ENCODE peak calls at places on chromosomes 2 and 18, in nine cellular contexts. P is GM13976, D is posterior vena cava, S is HTR-8/SVneo, Q is WTC11, U is adipocyte, E is NCI-H69, I is NCI-H82, J is HEK293T. M is an unnamed sample.

GRCh38 chr2:239179851-239180371 is 220.9 kb downstream of the HDAC4 start:
- DNase-seq in P (no peak), D (peak), S (no peak), Q (peak), U (no peak), E (no peak), I (no peak), J (no peak), M (no peak)

GRCh38 chr2:53520630-53520940 is 247.0 kb upstream of the CHAC2 start:
- DNase-seq in P (no peak), D (no peak), S (no peak), Q (no peak), U (no peak), E (peak), I (no peak), J (peak), M (no peak)

GRCh38 chr2:19176977-19177376 is 181.4 kb downstream of the OSR1 start:
- DNase-seq in P (no peak), D (no peak), S (peak), Q (no peak), U (peak), E (no peak), I (no peak), J (no peak), M (no peak)

GRCh38 chr2:235007664-235008457 is 56.0 kb downstream of the SH3BP4 start:
- DNase-seq in P (no peak), D (no peak), S (no peak), Q (no peak), U (no peak), E (no peak), I (no peak), J (no peak), M (no peak)

GRCh38 chr2:98936133-98936916 is at the start of gene CRACDL:
- DNase-seq in P (peak), D (no peak), S (no peak), Q (peak), U (peak), E (peak), I (peak), J (peak), M (no peak)

GRCh38 chr2:109480486-109481195 is 133.1 kb downstream of the SEPTIN10 start:
- DNase-seq in P (no peak), D (peak), S (no peak), Q (no peak), U (no peak), E (no peak), I (no peak), J (no peak), M (no peak)

GRCh38 chr2:67259581-67260347 is 137.4 kb upstream of the ETAA1 start:
- DNase-seq in P (no peak), D (no peak), S (peak), Q (no peak), U (peak), E (peak), I (peak), J (no peak), M (no peak)

GRCh38 chr2:112159454-112159921 is 21.3 kb downstream of the FBLN7 start:
- DNase-seq in P (peak), D (peak), S (no peak), Q (no peak), U (no peak), E (no peak), I (no peak), J (no peak), M (no peak)

GRCh38 chr2:167196461-167197252 is 308.4 kb downstream of the XIRP2 start:
- DNase-seq in P (no peak), D (no peak), S (no peak), Q (no peak), U (peak), E (peak), I (peak), J (peak), M (no peak)

GRCh38 chr2:165013944-165014619 is 58.8 kb upstream of the SLC38A11 start:
- DNase-seq in P (no peak), D (no peak), S (no peak), Q (no peak), U (no peak), E (no peak), I (no peak), J (no peak), M (no peak)

GRCh38 chr2:86223682-86224560 is 24.7 kb downstream of the MRPL35 start:
- DNase-seq in P (no peak), D (no peak), S (no peak), Q (no peak), U (peak), E (no peak), I (peak), J (no peak), M (no peak)

GRCh38 chr2:19504400-19505198 is 146.2 kb upstream of the OSR1 start:
- DNase-seq in P (no peak), D (no peak), S (peak), Q (no peak), U (no peak), E (peak), I (no peak), J (no peak), M (no peak)

GRCh38 chr2:160701822-160702221 is 208.2 kb upstream of the RBMS1 start:
- DNase-seq in P (no peak), D (no peak), S (no peak), Q (no peak), U (no peak), E (no peak), I (no peak), J (no peak), M (no peak)

GRCh38 chr18:62844850-62845643 is 129.7 kb downstream of the PHLPP1 start:
- DNase-seq in P (no peak), D (no peak), S (no peak), Q (no peak), U (no peak), E (peak), I (no peak), J (no peak), M (no peak)

GRCh38 chr2:233346374-233346773 is 7.9 kb upstream of the DGKD start:
- DNase-seq in P (no peak), D (no peak), S (no peak), Q (no peak), U (no peak), E (no peak), I (no peak), J (no peak), M (no peak)

GRCh38 chr2:54559593-54560145 is 103.5 kb downstream of the SPTBN1 start:
- DNase-seq in P (no peak), D (no peak), S (peak), Q (no peak), U (peak), E (peak), I (peak), J (no peak), M (no peak)

GRCh38 chr2:144430722-144431163 is 89.2 kb downstream of the ZEB2 start:
- DNase-seq in P (peak), D (no peak), S (no peak), Q (no peak), U (no peak), E (no peak), I (peak), J (peak), M (no peak)

GRCh38 chr18:63848159-63848558 is 39.3 kb upstream of the SERPINB2 start:
- DNase-seq in P (no peak), D (no peak), S (peak), Q (no peak), U (peak), E (peak), I (peak), J (peak), M (no peak)

GRCh38 chr2:119472749-119473148 is 41.1 kb downstream of the TMEM37 start:
- DNase-seq in P (no peak), D (no peak), S (no peak), Q (no peak), U (no peak), E (peak), I (no peak), J (no peak), M (no peak)